ENCODE peak calls at places on chromosomes 3 and 15, in four cellular contexts. R, X, P and G are unnamed samples.

GRCh38 chr3:62139957-62140356 is 233.4 kb downstream of the FEZF2 start:
- DNase-seq in R (no peak), P (no peak), X (peak), G (no peak)

GRCh38 chr3:57826286-57826951 is 70.3 kb downstream of the SLMAP start:
- DNase-seq in P (no peak), R (no peak), X (no peak), G (no peak)

GRCh38 chr3:131711114-131711786 is 208.5 kb upstream of the MRPL3 start:
- DNase-seq in X (no peak), P (no peak), R (no peak), G (no peak)

GRCh38 chr3:31232049-31233040 is 300.4 kb upstream of the STT3B start:
- DNase-seq in X (no peak), R (no peak), P (no peak), G (no peak)

GRCh38 chr3:9015250-9015649 is 52.0 kb upstream of the RAD18 start:
- DNase-seq in X (no peak), R (no peak), P (no peak), G (no peak)

GRCh38 chr3:52253314-52254260 is 8.0 kb downstream of the PPM1M start:
- DNase-seq in X (peak), P (peak), R (no peak), G (no peak)

GRCh38 chr15:88131937-88132336 is 124.6 kb downstream of the NTRK3 start:
- DNase-seq in R (no peak), P (no peak), X (no peak), G (no peak)

GRCh38 chr3:179447251-179447650 is 4.0 kb downstream of the GNB4 start:
- DNase-seq in X (no peak), P (no peak), R (no peak), G (no peak)

GRCh38 chr3:63192248-63192647 is 85.9 kb upstream of the SYNPR start:
- DNase-seq in X (no peak), P (no peak), R (no peak), G (no peak)

GRCh38 chr3:194028434-194029004 is 107.4 kb upstream of the HES1 start:
- DNase-seq in X (no peak), R (no peak), P (no peak), G (no peak)

GRCh38 chr15:33985287-33985686 is 17.0 kb downstream of the CHRM5 start:
- DNase-seq in P (no peak), X (peak), R (no peak), G (no peak)

GRCh38 chr3:183857863-183858262 is 26.8 kb downstream of the PARL start:
- DNase-seq in P (no peak), X (no peak), R (no peak), G (no peak)

GRCh38 chr15:98889930-98890695 is 117.5 kb downstream of the PGPEP1L start:
- DNase-seq in X (peak), P (no peak), R (no peak), G (no peak)

GRCh38 chr3:77147836-77148578 is 108.1 kb downstream of the ROBO2 start:
- DNase-seq in P (no peak), X (no peak), R (no peak), G (no peak)

GRCh38 chr3:48847053-48847585 is 555 bp downstream of the PRKAR2A start:
- DNase-seq in P (peak), X (peak), R (peak), G (no peak)

GRCh38 chr3:150920236-150920635 is 15.0 kb upstream of the MINDY4B start:
- DNase-seq in R (no peak), P (no peak), X (no peak), G (no peak)

GRCh38 chr3:155444771-155445170 is 151.3 kb upstream of the STRIT1 start:
- DNase-seq in X (no peak), P (no peak), R (no peak), G (no peak)